ENCODE peak calls at places on chromosomes 1 and 21, in six cellular contexts. O is GM03348, X is mammary epithelial cell, H is astrocyte of the cerebellum, V is HT1080, B is T-helper 22 cell. R is an unnamed sample.

GRCh38 chr1:151542710-151543129 is 2.6 kb downstream of the TUFT1 start:
- DNase-seq in O (peak), V (peak), X (peak), H (no peak), B (no peak), R (peak)

GRCh38 chr1:46476673-46477072 is 13.0 kb upstream of the DMBX1 start:
- DNase-seq in O (no peak), X (no peak), V (no peak), B (no peak), H (no peak), R (no peak)

GRCh38 chr1:165034136-165034535 is 322.4 kb downstream of the LMX1A start:
- DNase-seq in X (no peak), B (no peak), H (no peak), V (no peak), O (no peak), R (no peak)

GRCh38 chr21:45467221-45467779 is 62.3 kb downstream of the COL18A1 start:
- DNase-seq in H (no peak), O (no peak), X (peak), V (no peak), B (no peak), R (peak)

GRCh38 chr1:42282024-42282579 is 52.9 kb downstream of the FOXJ3 start:
- DNase-seq in H (no peak), V (no peak), O (peak), B (no peak), X (peak), R (peak)

GRCh38 chr21:34054259-34054658 is 19.1 kb upstream of the MRPS6 start:
- DNase-seq in B (no peak), H (no peak), V (no peak), O (no peak), X (no peak), R (no peak)

GRCh38 chr21:38351961-38352521 is 95.2 kb downstream of the KCNJ15 start:
- DNase-seq in X (peak), O (peak), H (peak), B (no peak), V (peak), R (peak)

GRCh38 chr1:15177710-15178166 is 24.2 kb downstream of the TMEM51 start:
- DNase-seq in H (no peak), V (no peak), B (no peak), X (no peak), O (no peak), R (no peak)

GRCh38 chr1:153939476-153939875 is 7.0 kb downstream of the DENND4B start:
- DNase-seq in O (no peak), V (no peak), X (no peak), B (no peak), H (no peak), R (no peak)

GRCh38 chr1:151368745-151369610 is 3.5 kb downstream of the SELENBP1 start:
- DNase-seq in O (no peak), X (no peak), H (no peak), V (no peak), B (no peak), R (no peak)

GRCh38 chr1:36109041-36109679 is 15.9 kb downstream of the COL8A2 start:
- DNase-seq in H (peak), B (no peak), O (peak), V (peak), X (peak), R (peak)

GRCh38 chr1:229753764-229754553 is 127.9 kb downstream of the URB2 start:
- DNase-seq in H (no peak), O (no peak), X (no peak), B (no peak), V (no peak), R (no peak)

GRCh38 chr1:41887365-41887764 is 31.4 kb downstream of the HIVEP3 start:
- DNase-seq in O (no peak), H (no peak), V (no peak), B (no peak), X (no peak), R (no peak)

GRCh38 chr1:113101588-113101987 is 28.6 kb downstream of the LRIG2 start:
- DNase-seq in X (peak), B (no peak), V (no peak), O (peak), H (no peak), R (peak)

GRCh38 chr1:178238722-178239510 is 145.0 kb downstream of the RASAL2 start:
- DNase-seq in B (no peak), H (peak), V (peak), O (peak), X (peak), R (peak)

GRCh38 chr1:167755568-167756145 is 33.9 kb downstream of the MPZL1 start:
- DNase-seq in H (no peak), X (no peak), O (no peak), V (no peak), B (no peak), R (no peak)

GRCh38 chr1:232548651-232549050 is 81.3 kb downstream of the SIPA1L2 start:
- DNase-seq in V (no peak), B (no peak), H (no peak), O (no peak), X (no peak), R (no peak)

GRCh38 chr1:30126839-30127238 is 596.5 kb downstream of the MATN1 start:
- DNase-seq in B (no peak), O (no peak), X (no peak), V (no peak), H (no peak), R (no peak)

GRCh38 chr1:117570988-117571409 is 34.8 kb upstream of the TENT5C start:
- DNase-seq in B (no peak), V (no peak), O (no peak), X (no peak), H (no peak), R (no peak)

GRCh38 chr1:201726700-201727099 is 102.3 kb upstream of the IPO9 start:
- DNase-seq in X (no peak), O (no peak), B (no peak), V (no peak), H (no peak), R (no peak)

GRCh38 chr1:185244015-185244747 is 72.9 kb downstream of the IVNS1ABP start:
- DNase-seq in O (peak), H (peak), V (peak), X (peak), B (no peak), R (peak)

GRCh38 chr1:28855469-28855944 is 43.5 kb downstream of the OPRD1 start:
- DNase-seq in O (no peak), X (no peak), H (no peak), B (no peak), V (no peak), R (no peak)

GRCh38 chr1:58931024-58931423 is 147.2 kb upstream of the JUN start:
- DNase-seq in O (no peak), H (no peak), X (no peak), B (no peak), V (no peak), R (no peak)

GRCh38 chr1:237759371-237759770 is 131.4 kb downstream of the ZP4 start:
- DNase-seq in V (peak), X (peak), B (no peak), O (no peak), H (no peak), R (peak)

GRCh38 chr1:17012775-17013501 is 1.2 kb upstream of the ATP13A2 start:
- DNase-seq in H (peak), V (peak), B (no peak), O (peak), X (peak), R (peak)

GRCh38 chr1:17665054-17665453 is 90.1 kb upstream of the ACTL8 start:
- DNase-seq in B (no peak), X (no peak), V (no peak), O (no peak), H (no peak), R (no peak)

GRCh38 chr1:170131450-170131849 is 14.3 kb upstream of the NTMT2 start:
- DNase-seq in X (no peak), O (no peak), V (no peak), H (no peak), B (no peak), R (no peak)

GRCh38 chr1:161382214-161383019 is 14.7 kb upstream of the CFAP126 start:
- DNase-seq in V (peak), O (peak), B (no peak), H (peak), X (peak), R (peak)

GRCh38 chr1:63693956-63694607 is 79.7 kb upstream of the ROR1 start:
- DNase-seq in V (peak), H (no peak), B (no peak), X (no peak), O (no peak), R (peak)

GRCh38 chr21:15058718-15059316 is 6.0 kb downstream of the NRIP1 start:
- DNase-seq in V (peak), H (no peak), O (peak), X (peak), B (no peak), R (peak)

GRCh38 chr1:216820345-216820744 is 97.1 kb upstream of the ESRRG start:
- DNase-seq in O (no peak), X (peak), B (no peak), V (peak), H (peak), R (peak)

GRCh38 chr1:228212966-228213844 is 5.4 kb downstream of the OBSCN start:
- DNase-seq in V (peak), H (peak), O (peak), X (peak), B (peak), R (peak)

GRCh38 chr1:43309626-43310025 is 8.8 kb downstream of the TIE1 start:
- DNase-seq in X (peak), O (no peak), V (peak), H (no peak), B (no peak), R (peak)

GRCh38 chr1:27045973-27046558 is 33.4 kb upstream of the TENT5B start:
- DNase-seq in O (peak), B (peak), H (peak), V (peak), X (peak), R (peak)

GRCh38 chr1:231856426-231856825 is 229.8 kb downstream of the DISC1 start:
- DNase-seq in X (no peak), H (no peak), O (no peak), V (no peak), B (no peak), R (no peak)

GRCh38 chr1:207115269-207115668 is 11.2 kb downstream of the C4BPA start:
- DNase-seq in V (no peak), X (no peak), H (no peak), B (no peak), O (peak), R (no peak)

GRCh38 chr1:234884006-234884405 is 244.6 kb downstream of the TOMM20 start:
- DNase-seq in X (no peak), B (no peak), H (no peak), V (no peak), O (no peak), R (no peak)

GRCh38 chr1:220928725-220929297 is 49.6 kb downstream of the HLX start:
- DNase-seq in B (no peak), X (no peak), V (no peak), O (no peak), H (no peak), R (no peak)

GRCh38 chr1:192877283-192877886 is 68.5 kb downstream of the RGS2 start:
- DNase-seq in V (no peak), O (no peak), B (no peak), X (peak), H (peak), R (no peak)